ENCODE peak calls at places on chromosomes 11 and 22, in seven cellular contexts. U is glutamatergic neuron, Z is left ventricle myocardium inferior, L is heart left ventricle, S is substantia nigra, W is NCI-H82, F is uterus. V is an unnamed sample.

GRCh38 chr11:120690406-120690805 is 178.9 kb downstream of the GRIK4 start:
- DNase-seq in U (no peak), Z (no peak), L (no peak), S (no peak), W (no peak), F (no peak), V (no peak)

GRCh38 chr22:49754674-49755590 is 72.7 kb downstream of the BRD1 start:
- DNase-seq in U (no peak), Z (no peak), L (no peak), S (no peak), W (no peak), F (no peak), V (no peak)

GRCh38 chr11:23875407-23875950 is 621.4 kb upstream of the LUZP2 start:
- DNase-seq in U (no peak), Z (no peak), L (no peak), S (no peak), W (no peak), F (no peak), V (no peak)

GRCh38 chr22:35947794-35948425 is 80.7 kb downstream of the RBFOX2 start:
- DNase-seq in U (no peak), Z (no peak), L (no peak), S (no peak), W (no peak), F (no peak), V (peak; percentile 70)

GRCh38 chr11:130156108-130157022 is 3.2 kb upstream of the ST14 start:
- DNase-seq in U (no peak), Z (no peak), L (no peak), S (no peak), W (no peak), F (no peak), V (no peak)

GRCh38 chr11:130813638-130814037 is 102.6 kb downstream of the SNX19 start:
- DNase-seq in U (no peak), Z (no peak), L (no peak), S (no peak), W (peak; percentile 20), F (no peak), V (no peak)

GRCh38 chr11:2721163-2721935 is 21.6 kb upstream of the KCNQ1OT1 start:
- DNase-seq in U (no peak), Z (no peak), L (no peak), S (no peak), W (no peak), F (no peak), V (no peak)

GRCh38 chr11:95767498-95767897 is 22.1 kb downstream of the FAM76B start:
- DNase-seq in U (no peak), Z (no peak), L (no peak), S (no peak), W (no peak), F (no peak), V (peak; percentile 19)

GRCh38 chr22:17198188-17199130 is 20.8 kb downstream of the ADA2 start:
- DNase-seq in U (peak; percentile 87), Z (peak; percentile 63), L (peak; percentile 84), S (no peak), W (peak; percentile 73), F (peak; percentile 22), V (peak; percentile 40)

GRCh38 chr11:34585870-34586654 is 34.8 kb upstream of the EHF start:
- DNase-seq in U (no peak), Z (no peak), L (no peak), S (no peak), W (peak; percentile 41), F (no peak), V (peak; percentile 51)

GRCh38 chr11:48006301-48006992 is 26.1 kb downstream of the PTPRJ start:
- DNase-seq in U (no peak), Z (no peak), L (no peak), S (no peak), W (no peak), F (peak; percentile 17), V (peak; percentile 82)

GRCh38 chr11:95378106-95378505 is 147.1 kb upstream of the SESN3 start:
- DNase-seq in U (no peak), Z (no peak), L (no peak), S (no peak), W (no peak), F (no peak), V (no peak)

GRCh38 chr22:19579113-19579811 is 55.1 kb upstream of the CLDN5 start:
- DNase-seq in U (no peak), Z (no peak), L (no peak), S (no peak), W (no peak), F (no peak), V (no peak)

GRCh38 chr11:130449246-130449990 is 973 bp downstream of the ADAMTS15 start:
- DNase-seq in U (peak; percentile 56), Z (no peak), L (no peak), S (no peak), W (peak; percentile 32), F (no peak), V (peak; percentile 33)

GRCh38 chr11:120098503-120099054 is 39.3 kb downstream of the TRIM29 start:
- DNase-seq in U (no peak), Z (no peak), L (no peak), S (no peak), W (peak; percentile 92), F (no peak), V (no peak)

GRCh38 chr11:69817265-69818236 is 1.7 kb downstream of the FGF3 start:
- DNase-seq in U (peak; percentile 54), Z (no peak), L (no peak), S (no peak), W (no peak), F (no peak), V (no peak)

GRCh38 chr22:39773976-39774539 is 119.5 kb downstream of the ENTHD1 start:
- DNase-seq in U (no peak), Z (no peak), L (no peak), S (no peak), W (no peak), F (no peak), V (no peak)

GRCh38 chr11:64437426-64437825 is 78.5 kb downstream of the RPS6KA4 start:
- DNase-seq in U (no peak), Z (no peak), L (no peak), S (no peak), W (no peak), F (no peak), V (no peak)

GRCh38 chr11:103903621-103904323 is 132.7 kb upstream of the DDI1 start:
- DNase-seq in U (no peak), Z (no peak), L (no peak), S (no peak), W (no peak), F (no peak), V (no peak)

GRCh38 chr22:21646608-21647590 is 4.8 kb downstream of the SDF2L1 start:
- DNase-seq in U (peak; percentile 84), Z (peak; percentile 67), L (peak; percentile 71), S (peak; percentile 53), W (peak; percentile 89), F (peak; percentile 77), V (peak; percentile 55)

GRCh38 chr11:86558219-86558618 is 114.2 kb downstream of the ME3 start:
- DNase-seq in U (no peak), Z (no peak), L (no peak), S (no peak), W (no peak), F (no peak), V (peak; percentile 41)

GRCh38 chr11:114058026-114058706 is 1.3 kb upstream of the ZBTB16 start:
- DNase-seq in U (no peak), Z (peak; percentile 35), L (no peak), S (no peak), W (no peak), F (peak; percentile 57), V (no peak)

GRCh38 chr11:66228521-66228920 is 39.9 kb upstream of the RAB1B start:
- DNase-seq in U (no peak), Z (no peak), L (no peak), S (no peak), W (no peak), F (no peak), V (no peak)

GRCh38 chr22:40345801-40346177 is 511 bp upstream of the ADSL start:
- DNase-seq in U (peak; percentile 54), Z (no peak), L (no peak), S (no peak), W (peak; percentile 61), F (no peak), V (peak; percentile 49)

GRCh38 chr11:855343-855674 is 12.7 kb downstream of the TSPAN4 start:
- DNase-seq in U (no peak), Z (no peak), L (no peak), S (no peak), W (no peak), F (no peak), V (no peak)

GRCh38 chr11:124310746-124311145 is 3.0 kb downstream of the OR8D1 start:
- DNase-seq in U (no peak), Z (no peak), L (no peak), S (no peak), W (no peak), F (no peak), V (peak; percentile 63)

GRCh38 chr11:133171374-133171773 is 360.9 kb downstream of the OPCML start:
- DNase-seq in U (no peak), Z (no peak), L (no peak), S (no peak), W (no peak), F (no peak), V (no peak)

GRCh38 chr11:12223771-12224536 is 113.6 kb downstream of the MICAL2 start:
- DNase-seq in U (no peak), Z (no peak), L (no peak), S (no peak), W (peak; percentile 88), F (no peak), V (peak; percentile 53)

GRCh38 chr11:74306440-74307175 is 4.8 kb downstream of the P4HA3 start:
- DNase-seq in U (no peak), Z (no peak), L (no peak), S (no peak), W (no peak), F (no peak), V (peak; percentile 28)

V was measured in fibroblast of lung.